ENCODE peak calls at places on chromosomes 7 and 10, in eight cellular contexts. One of them, this sample, is unnamed.

GRCh38 chr7:131927770-131928169 is 371.3 kb upstream of the PODXL start:
- DNase-seq in breast epithelium: no peak
- DNase-seq in tibial nerve: no peak
- DNase-seq in A549: no peak
- DNase-seq in NB4: no peak
- DNase-seq in H54: no peak
- DNase-seq in adrenal gland: no peak
- DNase-seq in transverse colon: no peak
- DNase-seq in this sample: no peak

GRCh38 chr10:74334221-74334620 is 183.2 kb downstream of the ADK start:
- DNase-seq in tibial nerve: no peak
- DNase-seq in transverse colon: no peak
- DNase-seq in adrenal gland: no peak
- DNase-seq in NB4: no peak
- DNase-seq in H54: no peak
- DNase-seq in A549: no peak
- DNase-seq in breast epithelium: no peak
- DNase-seq in this sample: no peak

GRCh38 chr10:77205135-77205534 is 432.5 kb downstream of the KCNMA1 start:
- DNase-seq in NB4: no peak
- DNase-seq in A549: no peak
- DNase-seq in transverse colon: no peak
- DNase-seq in tibial nerve: no peak
- DNase-seq in H54: no peak
- DNase-seq in breast epithelium: no peak
- DNase-seq in adrenal gland: no peak
- DNase-seq in this sample: no peak

GRCh38 chr7:74625446-74625845 is 32.1 kb upstream of the GTF2I start:
- DNase-seq in NB4: peak
- DNase-seq in H54: no peak
- DNase-seq in adrenal gland: peak
- DNase-seq in A549: peak
- DNase-seq in tibial nerve: peak
- DNase-seq in breast epithelium: no peak
- DNase-seq in transverse colon: no peak
- DNase-seq in this sample: peak

GRCh38 chr7:3588341-3588740 is 287.3 kb downstream of the SDK1 start:
- DNase-seq in transverse colon: no peak
- DNase-seq in NB4: no peak
- DNase-seq in adrenal gland: no peak
- DNase-seq in breast epithelium: no peak
- DNase-seq in tibial nerve: no peak
- DNase-seq in A549: no peak
- DNase-seq in H54: no peak
- DNase-seq in this sample: no peak

GRCh38 chr10:119341236-119342016 is 134.1 kb downstream of the GRK5 start:
- DNase-seq in tibial nerve: no peak
- DNase-seq in transverse colon: no peak
- DNase-seq in breast epithelium: no peak
- DNase-seq in NB4: peak
- DNase-seq in H54: peak
- DNase-seq in A549: peak
- DNase-seq in adrenal gland: no peak
- DNase-seq in this sample: no peak

GRCh38 chr7:98286093-98286525 is 4.6 kb downstream of the BRI3 start:
- DNase-seq in A549: peak
- DNase-seq in NB4: peak
- DNase-seq in adrenal gland: peak
- DNase-seq in H54: no peak
- DNase-seq in tibial nerve: peak
- DNase-seq in breast epithelium: peak
- DNase-seq in transverse colon: peak
- DNase-seq in this sample: peak

GRCh38 chr7:128940494-128941322 is 3.0 kb downstream of the IRF5 start:
- DNase-seq in breast epithelium: no peak
- DNase-seq in NB4: peak
- DNase-seq in tibial nerve: no peak
- DNase-seq in H54: no peak
- DNase-seq in A549: no peak
- DNase-seq in adrenal gland: peak
- DNase-seq in transverse colon: peak
- DNase-seq in this sample: no peak

GRCh38 chr7:116672596-116673503 is 854 bp downstream of the MET start:
- DNase-seq in transverse colon: peak
- DNase-seq in adrenal gland: no peak
- DNase-seq in NB4: no peak
- DNase-seq in breast epithelium: no peak
- DNase-seq in A549: peak
- DNase-seq in H54: no peak
- DNase-seq in tibial nerve: peak
- DNase-seq in this sample: no peak

GRCh38 chr7:19242246-19242645 is 97.0 kb upstream of the FERD3L start:
- DNase-seq in transverse colon: no peak
- DNase-seq in H54: no peak
- DNase-seq in NB4: no peak
- DNase-seq in tibial nerve: no peak
- DNase-seq in breast epithelium: no peak
- DNase-seq in adrenal gland: no peak
- DNase-seq in A549: no peak
- DNase-seq in this sample: no peak

GRCh38 chr7:3095046-3095445 is 51.4 kb upstream of the CARD11 start:
- DNase-seq in adrenal gland: peak
- DNase-seq in breast epithelium: no peak
- DNase-seq in H54: no peak
- DNase-seq in tibial nerve: peak
- DNase-seq in A549: no peak
- DNase-seq in transverse colon: peak
- DNase-seq in NB4: peak
- DNase-seq in this sample: no peak

GRCh38 chr7:121337398-121337797 is 8.6 kb downstream of the WNT16 start:
- DNase-seq in NB4: no peak
- DNase-seq in A549: no peak
- DNase-seq in tibial nerve: no peak
- DNase-seq in adrenal gland: no peak
- DNase-seq in breast epithelium: no peak
- DNase-seq in transverse colon: no peak
- DNase-seq in H54: no peak
- DNase-seq in this sample: peak

GRCh38 chr10:83806716-83807115 is 332.6 kb upstream of the GHITM start:
- DNase-seq in breast epithelium: no peak
- DNase-seq in adrenal gland: no peak
- DNase-seq in H54: no peak
- DNase-seq in A549: no peak
- DNase-seq in NB4: no peak
- DNase-seq in transverse colon: no peak
- DNase-seq in tibial nerve: no peak
- DNase-seq in this sample: no peak

GRCh38 chr10:127151981-127152699 is 44.3 kb downstream of the INSYN2A start:
- DNase-seq in NB4: no peak
- DNase-seq in A549: peak
- DNase-seq in breast epithelium: no peak
- DNase-seq in adrenal gland: no peak
- DNase-seq in H54: no peak
- DNase-seq in transverse colon: no peak
- DNase-seq in tibial nerve: no peak
- DNase-seq in this sample: no peak

GRCh38 chr7:12647364-12648219 is 39.8 kb upstream of the ARL4A start:
- DNase-seq in tibial nerve: no peak
- DNase-seq in adrenal gland: peak
- DNase-seq in transverse colon: peak
- DNase-seq in H54: peak
- DNase-seq in A549: peak
- DNase-seq in NB4: no peak
- DNase-seq in breast epithelium: no peak
- DNase-seq in this sample: peak

DNA sequence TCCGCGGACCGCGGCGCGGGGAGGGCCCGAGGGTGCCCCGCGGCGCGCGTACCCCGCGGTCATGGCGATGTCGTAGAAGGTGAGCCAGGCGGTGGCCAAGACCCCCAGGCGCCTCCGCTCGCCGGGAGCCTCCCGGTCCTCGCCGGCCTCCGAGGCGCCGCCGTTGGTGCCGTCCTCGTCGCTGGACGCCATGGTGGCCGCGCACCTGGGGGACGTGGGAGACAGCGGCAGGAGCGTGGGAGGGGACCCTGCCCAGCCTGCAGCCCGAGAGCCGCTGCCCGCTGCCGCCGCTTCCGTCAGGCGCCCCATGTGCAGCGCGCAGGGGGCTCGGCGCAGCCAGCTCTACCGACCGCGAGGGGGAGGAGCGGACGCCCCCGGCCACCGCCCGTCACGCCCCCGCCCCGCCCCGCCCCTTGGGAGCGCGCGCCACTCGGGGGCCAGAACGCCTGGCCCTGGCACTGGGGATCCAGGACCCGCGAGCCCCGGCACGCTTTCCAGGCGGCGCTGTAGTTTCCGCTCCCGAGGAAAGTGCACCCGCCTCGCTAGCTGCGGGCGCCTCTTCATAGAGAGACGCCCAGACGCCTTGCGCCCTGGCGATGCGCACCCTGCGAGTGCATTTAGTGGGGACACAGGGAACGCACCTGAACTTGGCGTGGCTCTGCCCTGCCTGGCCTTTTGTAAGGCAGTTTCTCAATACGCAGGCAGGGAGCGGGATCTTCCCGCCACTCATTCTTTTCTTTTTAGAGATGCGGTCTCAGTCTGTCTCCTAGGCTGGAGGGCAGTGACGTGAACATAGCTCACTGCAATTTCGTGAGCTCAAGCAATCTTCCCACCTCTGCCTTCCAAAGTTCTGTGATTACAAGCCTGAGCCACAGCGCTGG is at the start of gene HACD1:
- DNase-seq in NB4: peak
- DNase-seq in H54: peak
- DNase-seq in breast epithelium: peak
- DNase-seq in tibial nerve: peak
- DNase-seq in A549: peak
- DNase-seq in adrenal gland: peak
- DNase-seq in transverse colon: peak
- DNase-seq in this sample: peak
- TF ChIP-seq POLR2A in NB4: peak
- TF ChIP-seq POLR2A in H54: peak
- TF ChIP-seq POLR2A in breast epithelium: no peak
- TF ChIP-seq POLR2A in tibial nerve: no peak
- TF ChIP-seq POLR2A in A549: peak
- TF ChIP-seq POLR2A in adrenal gland: peak
- TF ChIP-seq POLR2A in transverse colon: peak
- TF ChIP-seq POLR2A in this sample: peak

GRCh38 chr10:13103554-13103953 is 3.6 kb downstream of the OPTN start:
- DNase-seq in tibial nerve: no peak
- DNase-seq in A549: no peak
- DNase-seq in transverse colon: no peak
- DNase-seq in breast epithelium: no peak
- DNase-seq in H54: no peak
- DNase-seq in adrenal gland: no peak
- DNase-seq in NB4: no peak
- DNase-seq in this sample: no peak
- TF ChIP-seq POLR2A in tibial nerve: no peak
- TF ChIP-seq POLR2A in A549: no peak
- TF ChIP-seq POLR2A in transverse colon: no peak
- TF ChIP-seq POLR2A in breast epithelium: no peak
- TF ChIP-seq POLR2A in H54: no peak
- TF ChIP-seq POLR2A in adrenal gland: no peak
- TF ChIP-seq POLR2A in NB4: no peak
- TF ChIP-seq POLR2A in this sample: no peak

GRCh38 chr10:29150010-29150409 is 138.9 kb upstream of the LYZL1 start:
- DNase-seq in H54: no peak
- DNase-seq in adrenal gland: no peak
- DNase-seq in breast epithelium: no peak
- DNase-seq in tibial nerve: no peak
- DNase-seq in transverse colon: no peak
- DNase-seq in NB4: no peak
- DNase-seq in A549: no peak
- DNase-seq in this sample: no peak
- TF ChIP-seq POLR2A in H54: no peak
- TF ChIP-seq POLR2A in adrenal gland: no peak
- TF ChIP-seq POLR2A in breast epithelium: no peak
- TF ChIP-seq POLR2A in tibial nerve: no peak
- TF ChIP-seq POLR2A in transverse colon: no peak
- TF ChIP-seq POLR2A in NB4: no peak
- TF ChIP-seq POLR2A in A549: no peak
- TF ChIP-seq POLR2A in this sample: no peak

DNA sequence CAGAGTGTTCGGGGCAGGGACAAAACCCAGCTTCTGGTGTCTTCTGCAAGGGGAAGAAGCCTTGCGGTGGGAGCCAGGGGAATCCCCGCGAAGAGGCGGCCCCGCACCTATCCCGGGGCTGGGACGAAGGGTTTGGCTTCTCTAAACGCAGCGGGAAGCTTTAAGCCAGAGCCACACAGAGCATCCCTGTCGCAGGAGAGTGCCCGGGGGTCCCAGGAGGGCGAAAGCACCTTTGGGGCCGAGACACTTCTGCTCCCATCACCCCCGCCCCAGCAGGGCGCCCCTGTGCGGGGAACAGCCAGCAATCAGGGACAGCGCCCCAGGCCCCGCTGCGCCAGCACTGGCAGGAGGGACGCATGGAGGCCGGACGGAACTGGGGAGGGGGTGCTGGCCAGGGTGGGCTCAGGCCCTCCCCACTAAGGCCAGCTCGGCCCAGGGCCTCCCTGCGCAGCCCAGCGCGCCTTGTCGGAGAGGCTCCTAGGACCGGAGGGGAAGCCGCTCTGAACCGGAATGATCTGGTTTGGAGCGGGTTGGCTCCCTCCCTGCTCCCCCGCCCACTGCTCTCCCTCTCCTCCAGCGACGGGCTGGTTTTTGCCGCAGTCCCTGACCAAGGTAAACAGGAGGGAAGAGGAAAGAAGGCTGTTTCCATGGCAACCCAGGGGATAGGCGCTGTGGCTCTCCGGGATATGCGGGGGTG is 63.9 kb downstream of the TMEM209 start:
- DNase-seq in breast epithelium: peak
- DNase-seq in A549: no peak
- DNase-seq in H54: no peak
- DNase-seq in transverse colon: peak
- DNase-seq in tibial nerve: peak
- DNase-seq in adrenal gland: peak
- DNase-seq in NB4: no peak
- DNase-seq in this sample: peak
- TF ChIP-seq POLR2A in breast epithelium: no peak
- TF ChIP-seq POLR2A in A549: no peak
- TF ChIP-seq POLR2A in H54: no peak
- TF ChIP-seq POLR2A in transverse colon: peak
- TF ChIP-seq POLR2A in tibial nerve: peak
- TF ChIP-seq POLR2A in adrenal gland: no peak
- TF ChIP-seq POLR2A in NB4: no peak
- TF ChIP-seq POLR2A in this sample: peak

GRCh38 chr7:94509264-94509878 is at the start of gene CASD1:
- DNase-seq in tibial nerve: peak
- DNase-seq in A549: peak
- DNase-seq in breast epithelium: peak
- DNase-seq in NB4: peak
- DNase-seq in transverse colon: peak
- DNase-seq in H54: peak
- DNase-seq in adrenal gland: peak
- DNase-seq in this sample: no peak
- TF ChIP-seq POLR2A in tibial nerve: no peak
- TF ChIP-seq POLR2A in A549: no peak
- TF ChIP-seq POLR2A in breast epithelium: no peak
- TF ChIP-seq POLR2A in NB4: no peak
- TF ChIP-seq POLR2A in transverse colon: peak
- TF ChIP-seq POLR2A in H54: peak
- TF ChIP-seq POLR2A in adrenal gland: no peak
- TF ChIP-seq POLR2A in this sample: no peak